ENCODE peak calls at places on chromosomes 6 and 20, in four cellular contexts. R is EH, A is fibroblast of lung, K is astrocyte. F is an unnamed sample.
A peak's percentile ranks its signal among the peaks of the same experiment; 100 is the strongest.

GRCh38 chr6:56984374-56984773 is 29.5 kb downstream of the BEND6 start:
- DNase-seq in A (peak; percentile 39), R (no peak), K (peak; percentile 65), F (peak; percentile 53)

GRCh38 chr6:84508981-84509380 is 255.4 kb downstream of the TBX18 start:
- DNase-seq in K (peak; percentile 42), A (no peak), R (peak; percentile 49), F (no peak)

GRCh38 chr6:24229694-24230093 is 103.7 kb downstream of the NRSN1 start:
- DNase-seq in R (no peak), K (no peak), A (no peak), F (no peak)

GRCh38 chr20:53581444-53582311 is 12.0 kb downstream of the ZNF217 start:
- DNase-seq in A (no peak), R (no peak), K (no peak), F (no peak)

GRCh38 chr6:17705428-17705777 is 1.3 kb downstream of the NUP153 start:
- DNase-seq in K (peak; percentile 63), R (peak; percentile 86), A (peak; percentile 81), F (peak; percentile 83)

GRCh38 chr6:113293106-113293505 is 564.0 kb upstream of the MARCKS start:
- DNase-seq in R (no peak), A (no peak), K (peak; percentile 14), F (no peak)

GRCh38 chr6:99013661-99014458 is 66.1 kb upstream of the FBXL4 start:
- DNase-seq in A (no peak), R (peak; percentile 39), K (no peak), F (peak; percentile 17)

GRCh38 chr6:21263531-21264287 is 329.8 kb upstream of the SOX4 start:
- DNase-seq in A (peak; percentile 19), K (peak; percentile 81), R (peak; percentile 2), F (peak; percentile 95)

GRCh38 chr20:50629675-50630055 is 61.7 kb downstream of the RIPOR3 start:
- DNase-seq in K (no peak), A (no peak), R (no peak), F (no peak)

GRCh38 chr6:37257320-37257633 is 295 bp upstream of the TBC1D22B start:
- DNase-seq in A (no peak), R (no peak), K (no peak), F (no peak)

GRCh38 chr6:72374172-72374571 is 247.7 kb upstream of the KCNQ5 start:
- DNase-seq in R (no peak), A (no peak), K (no peak), F (peak; percentile 31)

GRCh38 chr6:46816626-46817025 is 23.4 kb downstream of the MEP1A start:
- DNase-seq in R (no peak), A (no peak), K (no peak), F (peak; percentile 45)

GRCh38 chr6:72140795-72141194 is 254.4 kb downstream of the RIMS1 start:
- DNase-seq in A (peak; percentile 33), R (peak; percentile 9), K (no peak), F (peak; percentile 34)

GRCh38 chr20:49030954-49031619 is 15.0 kb upstream of the CSE1L start:
- DNase-seq in R (no peak), A (no peak), K (no peak), F (no peak)

GRCh38 chr6:157438611-157439109 is 57.7 kb downstream of the ZDHHC14 start:
- DNase-seq in A (peak; percentile 18), R (peak; percentile 56), K (peak; percentile 65), F (no peak)

GRCh38 chr6:145241039-145241438 is 494.3 kb downstream of the EPM2A start:
- DNase-seq in K (peak; percentile 78), R (peak; percentile 81), A (peak; percentile 43), F (peak; percentile 59)

GRCh38 chr6:147707524-147707923 is 199.0 kb downstream of the SAMD5 start:
- DNase-seq in A (no peak), K (no peak), R (no peak), F (no peak)

GRCh38 chr6:141464490-141464889 is 668.2 kb upstream of the GJE1 start:
- DNase-seq in R (peak; percentile 52), K (peak; percentile 72), A (peak; percentile 53), F (peak; percentile 86)

GRCh38 chr6:36386495-36387439 is 702 bp downstream of the ETV7 start:
- DNase-seq in K (peak; percentile 51), R (peak; percentile 68), A (peak; percentile 57), F (peak; percentile 79)